ENCODE peak calls at places on chromosome 4, in five cellular contexts. O is SK-N-SH, A is IMR-90, H is HepG2, J is K562. D is an unnamed sample.

GRCh38 chr4:150583287-150584197 is 1.6 kb downstream of the MAB21L2 start:
- DNase-seq in J (no peak), O (peak; percentile 59), H (no peak), A (peak; percentile 47), D (no peak)

GRCh38 chr4:1164444-1164843 is 7.9 kb downstream of the SPON2 start:
- DNase-seq in H (no peak), A (no peak), O (no peak), J (no peak), D (no peak)

GRCh38 chr4:79652232-79652631 is 244.2 kb upstream of the GK2 start:
- DNase-seq in H (peak; percentile 58), J (no peak), A (peak; percentile 82), O (no peak), D (no peak)

GRCh38 chr4:38131371-38132139 is 171.4 kb downstream of the PTTG2 start:
- DNase-seq in H (no peak), J (no peak), O (no peak), A (no peak), D (peak; percentile 84)

GRCh38 chr4:122826596-122827257 is at the start of gene FGF2:
- DNase-seq in H (no peak), A (peak; percentile 60), O (peak; percentile 89), J (peak; percentile 76), D (no peak)

GRCh38 chr4:18192901-18193300 is 171.3 kb upstream of the LCORL start:
- DNase-seq in J (no peak), O (no peak), A (no peak), H (no peak), D (no peak)

GRCh38 chr4:97367878-97368277 is 775.4 kb downstream of the STPG2 start:
- DNase-seq in O (no peak), A (no peak), H (no peak), J (no peak), D (no peak)

GRCh38 chr4:76665721-76666120 is 230.7 kb downstream of the SHROOM3 start:
- DNase-seq in J (no peak), O (no peak), A (no peak), H (no peak), D (no peak)

GRCh38 chr4:15756361-15756861 is 21.7 kb upstream of the CD38 start:
- DNase-seq in J (no peak), O (no peak), A (peak; percentile 26), H (peak; percentile 16), D (peak; percentile 66)

GRCh38 chr4:151921371-151921770 is 160.6 kb upstream of the GATB start:
- DNase-seq in J (no peak), A (peak; percentile 30), O (no peak), H (no peak), D (no peak)

GRCh38 chr4:185512516-185512915 is 22.8 kb downstream of the PDLIM3 start:
- DNase-seq in J (no peak), O (no peak), A (peak; percentile 81), H (no peak), D (no peak)

DNA sequence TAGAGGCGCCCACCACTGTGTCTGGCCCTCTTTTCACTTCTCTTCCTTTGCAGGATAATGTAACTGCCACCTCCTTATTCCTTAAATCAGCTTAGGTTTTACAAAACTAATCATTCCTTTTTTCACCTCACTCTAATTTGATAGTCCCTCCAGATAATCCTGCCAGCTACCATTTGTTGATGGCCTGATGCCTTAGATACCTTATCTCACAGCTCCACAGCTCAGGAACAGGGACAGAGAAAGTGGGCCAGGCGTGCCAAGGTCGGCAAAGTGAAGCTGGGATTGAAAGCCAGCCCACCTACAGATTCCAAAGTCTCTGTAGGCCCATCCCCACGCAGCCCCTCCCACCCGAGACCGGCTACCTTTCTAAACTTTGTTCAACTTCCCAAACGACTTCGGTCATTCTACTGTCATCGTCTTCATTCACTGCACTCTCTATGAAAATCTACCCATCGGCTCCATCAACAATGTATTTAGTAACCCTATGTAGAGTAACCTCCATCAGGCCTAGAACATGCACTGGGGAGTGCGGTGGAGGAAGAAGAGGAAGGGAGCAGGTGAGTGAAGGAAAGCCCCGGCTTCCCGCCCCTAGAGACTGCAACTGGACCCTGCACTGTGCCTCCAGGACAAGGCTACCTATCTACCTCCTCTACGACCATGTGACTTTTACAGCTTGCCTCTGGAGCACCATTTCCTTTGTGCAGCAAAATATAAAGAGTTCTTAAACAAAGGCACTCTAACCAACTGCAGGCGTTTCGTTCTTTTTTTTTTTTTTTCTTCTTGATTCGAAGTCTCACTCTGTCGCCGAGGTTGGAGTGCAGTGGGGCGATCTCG is 1.5 kb downstream of the CASP6 start:
- DNase-seq in A (no peak), H (peak; percentile 25), J (peak; percentile 35), O (no peak), D (no peak)
- TF ChIP-seq MXI1 in A (no peak), H (no peak), J (no peak), O (no peak), D (no peak)

DNA sequence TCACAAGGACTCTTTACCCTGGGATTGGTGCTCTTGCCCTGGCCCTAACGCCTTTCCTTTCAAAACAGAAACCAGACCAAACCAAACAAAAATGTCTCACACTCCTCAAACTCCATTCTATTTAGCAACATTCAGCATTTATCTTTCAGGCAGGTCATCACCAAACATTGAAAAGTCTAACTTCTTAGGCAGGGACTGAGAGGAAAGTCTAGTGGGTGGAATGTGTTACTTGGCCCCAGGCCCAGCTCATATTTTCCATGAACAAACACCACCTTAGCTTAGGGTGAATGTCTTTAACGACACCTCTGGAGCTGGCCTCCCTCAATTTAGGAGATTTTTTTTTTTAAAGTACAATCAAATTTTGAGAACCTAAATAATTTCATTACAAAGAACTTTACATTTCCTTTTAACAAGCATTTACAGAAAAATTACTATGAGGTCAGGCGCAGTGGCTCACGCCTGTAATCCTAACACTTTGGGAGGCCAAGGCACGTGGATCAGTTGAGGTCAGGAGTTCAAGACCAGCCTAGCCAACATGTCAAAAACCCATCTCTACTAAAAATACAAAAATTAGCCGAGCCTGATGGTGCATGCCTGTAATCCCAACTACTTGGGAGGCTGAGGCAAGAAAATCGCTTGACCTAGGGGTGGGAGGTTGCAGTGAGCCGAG is 10.2 kb upstream of the N4BP2 start:
- DNase-seq in J (peak; percentile 38), O (no peak), H (peak; percentile 93), A (peak; percentile 64), D (no peak)
- TF ChIP-seq SMC3 in J (no peak), O (no peak), H (no peak), A (no peak), D (no peak)

GRCh38 chr4:157978680-157979361 is 194.0 kb downstream of the GASK1B start:
- DNase-seq in O (peak; percentile 56), A (peak; percentile 64), H (peak; percentile 68), J (peak; percentile 50), D (no peak)
- TF ChIP-seq MXI1 in O (no peak), A (no peak), H (no peak), J (no peak), D (no peak)

GRCh38 chr4:180116840-180117239 is 2126.4 kb upstream of the TENM3 start:
- DNase-seq in J (no peak), O (no peak), A (no peak), H (no peak), D (no peak)

GRCh38 chr4:180120114-180120513 is 2123.1 kb upstream of the TENM3 start:
- DNase-seq in H (no peak), A (peak; percentile 13), J (no peak), O (no peak), D (no peak)
- TF ChIP-seq SMC3 in H (no peak), A (no peak), J (no peak), O (no peak), D (no peak)

DNA sequence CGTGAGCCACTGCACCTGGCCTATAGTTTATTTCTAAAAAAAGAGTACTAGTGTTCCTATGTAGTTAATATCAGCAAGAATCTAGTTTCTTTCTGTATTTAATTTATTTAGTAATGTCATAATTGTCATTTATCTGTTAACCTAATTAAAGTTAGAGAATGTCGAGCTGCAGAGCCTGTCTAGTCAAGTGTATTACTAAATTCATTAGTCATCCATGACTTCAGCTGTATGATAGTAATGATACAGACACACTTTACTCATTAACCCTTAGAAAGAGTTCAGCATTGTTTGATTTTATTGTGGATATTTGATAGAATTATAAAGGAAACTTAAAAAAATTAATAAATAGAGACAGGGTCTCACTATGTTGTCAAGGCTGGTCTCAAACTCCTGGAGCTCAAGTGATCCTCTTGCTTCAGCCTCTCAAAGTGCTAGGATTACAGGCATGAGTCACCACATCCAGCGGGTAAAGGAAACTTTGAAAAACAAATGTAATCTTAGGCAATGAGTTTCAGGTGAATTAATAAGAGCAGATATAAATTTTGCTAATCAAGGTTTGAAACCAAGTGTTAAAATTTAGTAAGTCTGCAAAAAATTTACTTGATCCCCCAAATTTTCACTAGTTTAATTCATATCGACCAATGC is 110.6 kb downstream of the ANK2 start:
- DNase-seq in J (no peak), H (no peak), O (no peak), A (no peak), D (no peak)
- TF ChIP-seq MXI1 in J (no peak), H (no peak), O (no peak), A (no peak), D (no peak)

DNA sequence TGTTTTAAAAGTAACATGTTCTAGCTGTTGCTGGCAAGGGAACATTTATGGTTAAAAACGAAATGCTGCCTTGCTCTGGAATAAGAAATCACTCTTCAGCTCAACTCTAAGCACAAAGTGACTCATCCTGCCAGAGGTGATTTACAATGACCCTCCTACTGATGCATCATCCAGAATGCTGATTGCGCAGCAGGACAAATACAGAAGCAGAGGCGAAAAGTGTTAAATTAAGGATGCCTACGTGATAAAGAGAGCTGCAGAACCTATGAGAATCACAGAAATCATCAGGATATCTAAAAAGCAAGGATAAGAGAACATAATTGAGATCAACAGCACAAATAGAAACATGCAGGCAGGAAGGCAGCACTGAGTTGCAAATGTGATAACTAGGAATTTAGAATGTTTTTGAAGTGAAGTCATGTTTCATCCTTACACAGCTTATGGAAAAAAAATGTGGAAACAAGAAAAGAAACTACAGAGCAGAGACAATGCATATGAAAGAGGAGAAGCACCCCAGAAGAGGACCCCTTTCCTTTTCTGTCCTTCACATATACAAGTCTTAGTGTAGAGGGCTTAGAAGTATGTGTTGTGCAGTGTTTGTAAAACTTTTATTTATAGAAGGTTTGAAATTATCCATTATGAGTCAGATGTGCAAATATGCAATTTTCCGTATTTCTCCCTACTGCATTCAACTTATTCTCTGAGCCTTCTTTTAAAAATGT is 188.4 kb downstream of the SLC7A11 start:
- DNase-seq in J (no peak), H (no peak), O (peak; percentile 46), A (peak; percentile 94), D (no peak)
- TF ChIP-seq SMC3 in J (no peak), H (no peak), O (no peak), A (no peak), D (no peak)

GRCh38 chr4:128831526-128832252 is 22.2 kb downstream of the JADE1 start:
- DNase-seq in O (peak; percentile 32), A (peak; percentile 57), H (peak; percentile 57), J (no peak), D (no peak)
- TF ChIP-seq MXI1 in O (no peak), A (no peak), H (no peak), J (no peak), D (no peak)

DNA sequence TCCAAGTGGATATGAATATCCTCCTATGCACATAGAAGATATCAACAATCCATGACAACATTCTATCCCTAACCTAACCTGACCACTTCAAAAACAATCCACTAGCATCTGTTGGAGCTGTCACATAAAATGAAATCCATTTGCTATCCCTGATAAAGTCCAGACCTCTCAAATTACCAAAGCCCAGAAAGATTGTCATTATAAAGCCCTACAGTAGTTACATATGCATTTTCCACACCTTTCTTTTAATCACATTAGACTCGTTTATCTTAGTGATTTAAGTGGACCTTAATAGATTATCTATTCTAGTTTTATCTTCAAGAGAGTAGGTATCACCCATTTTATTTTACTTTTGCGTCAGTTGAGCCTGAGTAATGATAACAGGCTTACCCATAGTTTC is 30.6 kb downstream of the LDB2 start:
- DNase-seq in A (no peak), J (no peak), O (peak; percentile 45), H (no peak), D (no peak)
- TF ChIP-seq SMC3 in A (no peak), J (no peak), O (no peak), H (no peak), D (no peak)

D was measured in GM12878.